ENCODE peak calls at places on chromosomes 1 and 21, in four cellular contexts. Y is HL-60, P is DMS153, M is A549. S is an unnamed sample.

GRCh38 chr1:7705048-7705907 is 65.8 kb upstream of the VAMP3 start:
- DNase-seq in Y (no peak), P (no peak), M (no peak), S (no peak)

GRCh38 chr1:65065535-65066378 is 82.2 kb upstream of the AK4 start:
- DNase-seq in Y (no peak), P (no peak), M (peak; percentile 12), S (no peak)

GRCh38 chr1:40630488-40631223 is 34.8 kb downstream of the RIMS3 start:
- DNase-seq in Y (no peak), P (peak; percentile 62), M (peak; percentile 10), S (no peak)

GRCh38 chr1:13479171-13479856 is 34.5 kb downstream of the LRRC38 start:
- DNase-seq in Y (no peak), P (no peak), M (no peak), S (no peak)

GRCh38 chr1:226702318-226702956 is 36.6 kb downstream of the ITPKB start:
- DNase-seq in Y (no peak), P (peak; percentile 28), M (no peak), S (no peak)

GRCh38 chr1:24464378-24464770 is 38.3 kb upstream of the RCAN3 start:
- DNase-seq in Y (no peak), P (no peak), M (no peak), S (no peak)

GRCh38 chr1:119659628-119660027 is 11.6 kb upstream of the ZNF697 start:
- DNase-seq in Y (no peak), P (no peak), M (no peak), S (no peak)

GRCh38 chr1:179978199-179979079 is 23.8 kb downstream of the CEP350 start:
- DNase-seq in Y (no peak), P (no peak), M (no peak), S (no peak)

GRCh38 chr1:230157409-230158390 is 90.7 kb downstream of the GALNT2 start:
- DNase-seq in Y (no peak), P (peak; percentile 85), M (no peak), S (no peak)

GRCh38 chr1:24562625-24563024 is 6.7 kb downstream of the NCMAP start:
- DNase-seq in Y (no peak), P (no peak), M (no peak), S (no peak)

GRCh38 chr1:86227026-86227425 is 70.5 kb upstream of the COL24A1 start:
- DNase-seq in Y (no peak), P (no peak), M (no peak), S (no peak)

GRCh38 chr1:108016451-108016920 is 51.5 kb upstream of the VAV3 start:
- DNase-seq in Y (no peak), P (no peak), M (no peak), S (peak; percentile 74)

GRCh38 chr1:244154882-244155531 is 103.9 kb downstream of the ZBTB18 start:
- DNase-seq in Y (no peak), P (no peak), M (no peak), S (no peak)

GRCh38 chr1:40976952-40977690 is 2.4 kb upstream of the CTPS1 start:
- DNase-seq in Y (no peak), P (no peak), M (peak; percentile 53), S (no peak)

GRCh38 chr1:211258310-211258755 is 833 bp upstream of the RCOR3 start:
- DNase-seq in Y (peak; percentile 52), P (peak; percentile 82), M (peak; percentile 74), S (peak; percentile 65)

GRCh38 chr1:180785306-180785705 is 127.4 kb upstream of the KIAA1614 start:
- DNase-seq in Y (no peak), P (no peak), M (no peak), S (no peak)

GRCh38 chr1:204255966-204256365 is 42.2 kb upstream of the GOLT1A start:
- DNase-seq in Y (no peak), P (no peak), M (no peak), S (no peak)

GRCh38 chr1:25645641-25646400 is 29.2 kb downstream of the MAN1C1 start:
- DNase-seq in Y (no peak), P (no peak), M (no peak), S (no peak)

GRCh38 chr1:192797845-192798244 is 11.0 kb upstream of the RGS2 start:
- DNase-seq in Y (no peak), P (no peak), M (no peak), S (no peak)

GRCh38 chr1:20724364-20725188 is 6.8 kb upstream of the KIF17 start:
- DNase-seq in Y (no peak), P (no peak), M (no peak), S (no peak)

GRCh38 chr1:4468804-4469514 is 185.4 kb upstream of the AJAP1 start:
- DNase-seq in Y (no peak), P (no peak), M (no peak), S (no peak)

GRCh38 chr1:5990913-5991783 is 1.1 kb downstream of the NPHP4 start:
- DNase-seq in Y (peak; percentile 18), P (no peak), M (no peak), S (no peak)

GRCh38 chr21:20729376-20729775 is 268.8 kb upstream of the NCAM2 start:
- DNase-seq in Y (no peak), P (no peak), M (no peak), S (no peak)

GRCh38 chr1:77473690-77474089 is 191.9 kb downstream of the AK5 start:
- DNase-seq in Y (no peak), P (no peak), M (no peak), S (no peak)

GRCh38 chr1:25137106-25137505 is 95.2 kb downstream of the SYF2 start:
- DNase-seq in Y (no peak), P (no peak), M (no peak), S (no peak)

GRCh38 chr1:168893359-168893791 is 164.4 kb upstream of the DPT start:
- DNase-seq in Y (no peak), P (no peak), M (no peak), S (no peak)

GRCh38 chr1:78286686-78287085 is 204.1 kb upstream of the PTGFR start:
- DNase-seq in Y (no peak), P (no peak), M (no peak), S (no peak)

GRCh38 chr21:46020581-46020980 is 39.0 kb downstream of the COL6A1 start:
- DNase-seq in Y (no peak), P (no peak), M (no peak), S (no peak)

GRCh38 chr1:95035536-95035935 is 37.2 kb downstream of the ALG14 start:
- DNase-seq in Y (no peak), P (no peak), M (no peak), S (no peak)

GRCh38 chr1:201072922-201073321 is 39.3 kb downstream of the CACNA1S start:
- DNase-seq in Y (no peak), P (no peak), M (no peak), S (no peak)

GRCh38 chr1:108661030-108661609 is at the start of gene HENMT1:
- DNase-seq in Y (peak; percentile 43), P (no peak), M (peak; percentile 19), S (peak; percentile 67)

GRCh38 chr1:174165471-174166137 is 6.3 kb downstream of the RABGAP1L start:
- DNase-seq in Y (no peak), P (no peak), M (no peak), S (no peak)

GRCh38 chr1:43910359-43910758 is 23.2 kb upstream of the ARTN start:
- DNase-seq in Y (no peak), P (no peak), M (no peak), S (no peak)

S was measured in GF-D8.